ENCODE peak calls at places on chromosomes 4 and X, in seven cellular contexts. M is upper lobe of right lung, K is kidney, S is neural progenitor cell, V is IMR-90, G is gastrocnemius medialis, D is cardiac muscle cell. B is an unnamed sample.

GRCh38 chr4:165874799-165875371 is 1.8 kb downstream of the TLL1 start:
- DNase-seq in D (peak), K (peak), V (no peak), G (no peak), S (peak), M (peak), B (peak)

GRCh38 chrX:11427082-11428033 is 134.1 kb downstream of the AMELX start:
- DNase-seq in M (peak), G (peak), K (peak), D (peak), V (no peak), S (peak), B (no peak)

GRCh38 chr4:52979020-52979419 is 116.9 kb downstream of the RASL11B start:
- DNase-seq in V (no peak), D (no peak), M (no peak), K (no peak), G (no peak), S (no peak), B (no peak)

GRCh38 chr4:178196751-178197150 is 754.5 kb upstream of the AGA start:
- DNase-seq in G (no peak), V (no peak), M (no peak), D (no peak), K (no peak), S (no peak), B (no peak)

GRCh38 chr4:173192375-173193162 is 24.0 kb downstream of the GALNT7 start:
- DNase-seq in G (no peak), D (no peak), M (no peak), S (no peak), K (no peak), V (no peak), B (no peak)

GRCh38 chrX:20374866-20375530 is 108.3 kb upstream of the RPS6KA3 start:
- DNase-seq in G (no peak), S (no peak), M (no peak), D (no peak), K (no peak), V (no peak), B (no peak)

GRCh38 chr4:70607454-70607853 is 15.4 kb downstream of the AMBN start:
- DNase-seq in D (no peak), G (no peak), M (no peak), S (no peak), K (no peak), V (no peak), B (no peak)

GRCh38 chrX:70422886-70423336 is at the start of gene GDPD2:
- DNase-seq in S (peak), V (no peak), K (no peak), M (no peak), G (no peak), D (peak), B (peak)

GRCh38 chr4:75289843-75290616 is 224.2 kb downstream of the RCHY1 start:
- DNase-seq in K (no peak), G (no peak), S (peak), D (peak), V (no peak), M (no peak), B (no peak)

GRCh38 chr4:119032921-119033685 is 102.5 kb upstream of the MYOZ2 start:
- DNase-seq in K (no peak), D (no peak), G (no peak), M (no peak), V (no peak), S (no peak), B (no peak)

GRCh38 chr4:166078956-166079355 is 205.9 kb downstream of the TLL1 start:
- DNase-seq in S (peak), M (no peak), V (no peak), D (peak), G (no peak), K (no peak), B (peak)

GRCh38 chrX:120839506-120839905 is 36.2 kb downstream of the CT47B1 start:
- DNase-seq in G (no peak), D (peak), S (no peak), M (no peak), K (no peak), V (no peak), B (peak)

GRCh38 chrX:16869393-16870094 is 618 bp downstream of the RBBP7 start:
- DNase-seq in K (peak), G (peak), D (peak), V (peak), S (peak), M (peak), B (peak)

GRCh38 chr4:138864961-138865720 is 150.4 kb upstream of the NOCT start:
- DNase-seq in M (no peak), G (no peak), S (no peak), K (no peak), D (no peak), V (no peak), B (no peak)

GRCh38 chr4:185810746-185811508 is 1.1 kb downstream of the SORBS2 start:
- DNase-seq in K (no peak), D (no peak), M (no peak), S (peak), G (no peak), V (no peak), B (no peak)

GRCh38 chrX:7711167-7711566 is 131.8 kb upstream of the VCX start:
- DNase-seq in S (no peak), D (no peak), G (no peak), K (no peak), V (no peak), M (no peak), B (no peak)

GRCh38 chr4:150108693-150109092 is 30.4 kb downstream of the DCLK2 start:
- DNase-seq in S (no peak), M (no peak), K (no peak), G (no peak), D (no peak), V (no peak), B (no peak)

GRCh38 chr4:164136181-164136616 is 617.7 kb upstream of the SMIM31 start:
- DNase-seq in M (no peak), D (no peak), V (peak), G (no peak), K (no peak), S (peak), B (peak)

GRCh38 chr4:39732728-39733127 is 34.8 kb downstream of the UBE2K start:
- DNase-seq in M (no peak), G (peak), V (peak), D (peak), K (no peak), S (no peak), B (peak)

GRCh38 chr4:82017680-82018079 is 356.1 kb downstream of the HNRNPD start:
- DNase-seq in G (no peak), K (no peak), M (no peak), D (peak), V (peak), S (peak), B (peak)

GRCh38 chrX:2767631-2768455 is 16.0 kb downstream of the XG start:
- DNase-seq in S (peak), G (peak), K (no peak), M (peak), D (peak), V (peak), B (no peak)

GRCh38 chrX:81195712-81196111 is 6.0 kb downstream of the HMGN5 start:
- DNase-seq in M (no peak), D (peak), S (peak), K (no peak), V (peak), G (no peak), B (peak)

GRCh38 chr4:60241886-60242285 is 958.2 kb upstream of the ADGRL3 start:
- DNase-seq in G (no peak), V (no peak), K (no peak), S (peak), D (no peak), M (no peak), B (peak)

GRCh38 chrX:123740006-123740405 is 7.2 kb upstream of the THOC2 start:
- DNase-seq in K (no peak), G (no peak), S (peak), D (no peak), V (no peak), M (no peak), B (no peak)

GRCh38 chr4:47839259-47839658 is 1.4 kb upstream of the CORIN start:
- DNase-seq in D (peak), K (no peak), G (no peak), S (no peak), M (no peak), V (peak), B (peak)

GRCh38 chr4:154620111-154620510 is 7.7 kb upstream of the FGG start:
- DNase-seq in S (no peak), M (no peak), V (no peak), K (no peak), D (no peak), G (no peak), B (no peak)

GRCh38 chr4:13919021-13919441 is 291.5 kb upstream of the BOD1L1 start:
- DNase-seq in K (no peak), S (no peak), M (no peak), V (peak), D (peak), G (no peak), B (peak)

GRCh38 chrX:9866633-9867032 is 80.4 kb downstream of the SHROOM2 start:
- DNase-seq in D (peak), V (no peak), G (no peak), S (no peak), K (no peak), M (no peak), B (no peak)

GRCh38 chr4:3114377-3114776 is 39.9 kb downstream of the HTT start:
- DNase-seq in M (no peak), D (no peak), G (no peak), S (no peak), V (peak), K (no peak), B (no peak)

DNA sequence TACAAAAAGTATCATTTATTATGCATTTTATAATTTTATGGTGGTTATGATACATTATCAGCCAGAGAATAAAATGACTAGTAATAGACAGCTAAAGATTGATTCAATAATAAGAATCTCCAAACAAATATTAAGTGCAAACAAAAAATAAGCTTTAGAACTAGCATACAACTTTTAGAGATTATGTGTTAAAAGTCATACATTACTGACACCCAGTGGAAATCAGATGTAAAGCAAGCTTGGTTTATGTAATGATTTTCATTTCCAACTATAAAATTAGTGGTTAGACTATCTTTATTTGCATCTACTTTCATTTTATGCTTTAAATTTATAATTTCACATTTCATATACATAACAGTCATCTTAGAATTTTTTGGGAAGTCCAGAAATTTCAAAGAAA is 57.7 kb downstream of the IL13RA2 start:
- DNase-seq in G (no peak), M (no peak), V (peak), K (no peak), S (peak), D (peak), B (peak)
- TF ChIP-seq CTCF in G (no peak), M (peak), V (peak), K (peak), S (peak), D (peak), B (peak)

GRCh38 chr4:186932196-186932595 is 208.5 kb upstream of the FAT1 start:
- DNase-seq in S (peak), K (no peak), G (no peak), M (no peak), D (no peak), V (no peak), B (peak)
- H3K4me3 ChIP-seq in S (no peak), K (no peak), G (no peak), M (no peak), D (no peak), V (no peak), B (no peak)

DNA sequence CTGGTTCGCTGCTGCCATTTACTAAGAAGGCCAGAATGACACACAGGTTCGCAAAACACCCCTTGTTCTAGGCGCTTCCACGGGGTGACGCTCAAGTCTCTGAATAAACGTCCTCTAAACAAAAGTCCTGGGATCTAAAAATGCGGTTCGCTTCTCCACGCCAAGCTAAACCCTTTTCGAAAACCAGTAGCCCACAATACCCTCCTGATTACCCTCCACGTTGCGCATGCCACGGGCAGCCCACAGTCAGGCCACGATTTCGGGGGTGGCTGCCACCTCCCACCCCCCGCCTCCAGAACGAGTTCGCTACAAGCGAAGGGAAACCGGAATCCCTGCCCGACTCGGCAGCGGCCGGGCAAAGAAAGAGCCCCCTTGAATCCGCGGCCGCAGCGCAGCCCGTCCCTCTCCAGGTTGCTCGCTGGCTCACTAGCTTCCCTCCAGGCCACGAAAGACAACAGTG is 423 bp downstream of the RPL39 start:
- DNase-seq in G (no peak), D (peak), S (no peak), M (no peak), K (peak), V (peak), B (peak)
- TF ChIP-seq CTCF in G (no peak), D (peak), S (no peak), M (peak), K (no peak), V (peak), B (peak)

GRCh38 chr4:4859010-4859798 is at the start of gene MSX1:
- DNase-seq in K (peak), M (peak), S (peak), D (peak), G (peak), V (peak), B (peak)

GRCh38 chr4:4861592-4862551 is 2.4 kb downstream of the MSX1 start:
- DNase-seq in M (no peak), D (no peak), G (no peak), K (peak), V (no peak), S (peak), B (peak)

GRCh38 chr4:4860381-4860802 is 927 bp downstream of the MSX1 start:
- DNase-seq in D (peak), V (peak), M (no peak), S (no peak), G (no peak), K (peak), B (peak)

GRCh38 chr4:4859799-4860380 is 425 bp downstream of the MSX1 start:
- DNase-seq in G (no peak), S (peak), M (no peak), K (no peak), D (no peak), V (no peak), B (no peak)

GRCh38 chr4:4860803-4861591 is 1.5 kb downstream of the MSX1 start:
- DNase-seq in K (peak), G (no peak), S (peak), D (peak), M (no peak), V (peak), B (peak)
- H3K4me3 ChIP-seq in K (peak), G (peak), S (peak), D (peak), M (peak), V (peak), B (peak)